ENCODE peak calls at places on chromosome X, in nine cellular contexts. One of them, this sample, is unnamed.

GRCh38 chrX:44305921-44306320 is 37.6 kb downstream of the EFHC2 start:
- DNase-seq in AG20443: no peak
- DNase-seq in body of pancreas: no peak
- DNase-seq in osteoblast: no peak
- DNase-seq in stimulated activated CD8-positive, alpha-beta memory T cell treated with anti-CD3 and anti-CD28 coated beads, Interleukin-2, amount 100 ng/mL, for 48 hours: no peak
- DNase-seq in LoVo: no peak
- DNase-seq in putamen: no peak
- DNase-seq in upper lobe of right lung: no peak
- DNase-seq in Karpas-422: no peak
- DNase-seq in this sample: peak

GRCh38 chrX:67700607-67701006 is 156.8 kb downstream of the AR start:
- DNase-seq in Karpas-422: no peak
- DNase-seq in osteoblast: no peak
- DNase-seq in AG20443: no peak
- DNase-seq in putamen: no peak
- DNase-seq in body of pancreas: no peak
- DNase-seq in upper lobe of right lung: no peak
- DNase-seq in LoVo: no peak
- DNase-seq in stimulated activated CD8-positive, alpha-beta memory T cell treated with anti-CD3 and anti-CD28 coated beads, Interleukin-2, amount 100 ng/mL, for 48 hours: no peak
- DNase-seq in this sample: no peak

GRCh38 chrX:122422547-122422946 is 761.5 kb upstream of the GRIA3 start:
- DNase-seq in osteoblast: no peak
- DNase-seq in stimulated activated CD8-positive, alpha-beta memory T cell treated with anti-CD3 and anti-CD28 coated beads, Interleukin-2, amount 100 ng/mL, for 48 hours: no peak
- DNase-seq in upper lobe of right lung: no peak
- DNase-seq in Karpas-422: no peak
- DNase-seq in LoVo: no peak
- DNase-seq in body of pancreas: no peak
- DNase-seq in AG20443: no peak
- DNase-seq in putamen: no peak
- DNase-seq in this sample: no peak

GRCh38 chrX:30590368-30590767 is 12.8 kb upstream of the TASL start:
- DNase-seq in stimulated activated CD8-positive, alpha-beta memory T cell treated with anti-CD3 and anti-CD28 coated beads, Interleukin-2, amount 100 ng/mL, for 48 hours: no peak
- DNase-seq in body of pancreas: no peak
- DNase-seq in osteoblast: no peak
- DNase-seq in AG20443: no peak
- DNase-seq in upper lobe of right lung: no peak
- DNase-seq in LoVo: no peak
- DNase-seq in putamen: no peak
- DNase-seq in Karpas-422: no peak
- DNase-seq in this sample: no peak

GRCh38 chrX:10327651-10328050 is 170.9 kb downstream of the CLCN4 start:
- DNase-seq in stimulated activated CD8-positive, alpha-beta memory T cell treated with anti-CD3 and anti-CD28 coated beads, Interleukin-2, amount 100 ng/mL, for 48 hours: no peak
- DNase-seq in osteoblast: peak
- DNase-seq in putamen: no peak
- DNase-seq in upper lobe of right lung: no peak
- DNase-seq in LoVo: peak
- DNase-seq in AG20443: no peak
- DNase-seq in Karpas-422: no peak
- DNase-seq in body of pancreas: no peak
- DNase-seq in this sample: no peak

GRCh38 chrX:111914398-111915092 is 38.6 kb downstream of the TRPC5OS start:
- DNase-seq in body of pancreas: no peak
- DNase-seq in upper lobe of right lung: no peak
- DNase-seq in osteoblast: no peak
- DNase-seq in LoVo: peak
- DNase-seq in Karpas-422: no peak
- DNase-seq in putamen: no peak
- DNase-seq in stimulated activated CD8-positive, alpha-beta memory T cell treated with anti-CD3 and anti-CD28 coated beads, Interleukin-2, amount 100 ng/mL, for 48 hours: no peak
- DNase-seq in AG20443: peak
- DNase-seq in this sample: no peak

GRCh38 chrX:132615396-132616131 is 126.7 kb upstream of the MBNL3 start:
- DNase-seq in upper lobe of right lung: no peak
- DNase-seq in AG20443: peak
- DNase-seq in putamen: no peak
- DNase-seq in osteoblast: no peak
- DNase-seq in LoVo: no peak
- DNase-seq in body of pancreas: peak
- DNase-seq in Karpas-422: peak
- DNase-seq in stimulated activated CD8-positive, alpha-beta memory T cell treated with anti-CD3 and anti-CD28 coated beads, Interleukin-2, amount 100 ng/mL, for 48 hours: peak
- DNase-seq in this sample: peak

GRCh38 chrX:73825569-73825968 is 262.6 kb downstream of the CHIC1 start:
- DNase-seq in osteoblast: no peak
- DNase-seq in body of pancreas: no peak
- DNase-seq in Karpas-422: no peak
- DNase-seq in LoVo: no peak
- DNase-seq in AG20443: no peak
- DNase-seq in stimulated activated CD8-positive, alpha-beta memory T cell treated with anti-CD3 and anti-CD28 coated beads, Interleukin-2, amount 100 ng/mL, for 48 hours: no peak
- DNase-seq in upper lobe of right lung: no peak
- DNase-seq in putamen: no peak
- DNase-seq in this sample: no peak

GRCh38 chrX:41027388-41027787 is 57.9 kb upstream of the USP9X start:
- DNase-seq in AG20443: peak
- DNase-seq in putamen: no peak
- DNase-seq in body of pancreas: no peak
- DNase-seq in Karpas-422: no peak
- DNase-seq in LoVo: no peak
- DNase-seq in stimulated activated CD8-positive, alpha-beta memory T cell treated with anti-CD3 and anti-CD28 coated beads, Interleukin-2, amount 100 ng/mL, for 48 hours: no peak
- DNase-seq in upper lobe of right lung: no peak
- DNase-seq in osteoblast: peak
- DNase-seq in this sample: no peak

GRCh38 chrX:134747006-134747405 is 88.7 kb upstream of the PLAC1 start:
- DNase-seq in putamen: no peak
- DNase-seq in AG20443: no peak
- DNase-seq in stimulated activated CD8-positive, alpha-beta memory T cell treated with anti-CD3 and anti-CD28 coated beads, Interleukin-2, amount 100 ng/mL, for 48 hours: no peak
- DNase-seq in upper lobe of right lung: no peak
- DNase-seq in body of pancreas: no peak
- DNase-seq in osteoblast: no peak
- DNase-seq in Karpas-422: no peak
- DNase-seq in LoVo: no peak
- DNase-seq in this sample: no peak

GRCh38 chrX:79408623-79409322 is 41.6 kb upstream of the ITM2A start:
- DNase-seq in osteoblast: no peak
- DNase-seq in putamen: no peak
- DNase-seq in LoVo: no peak
- DNase-seq in body of pancreas: no peak
- DNase-seq in Karpas-422: no peak
- DNase-seq in upper lobe of right lung: no peak
- DNase-seq in stimulated activated CD8-positive, alpha-beta memory T cell treated with anti-CD3 and anti-CD28 coated beads, Interleukin-2, amount 100 ng/mL, for 48 hours: no peak
- DNase-seq in AG20443: no peak
- DNase-seq in this sample: no peak

GRCh38 chrX:107506596-107507031 is 57.2 kb downstream of the FRMPD3 start:
- DNase-seq in upper lobe of right lung: no peak
- DNase-seq in osteoblast: no peak
- DNase-seq in stimulated activated CD8-positive, alpha-beta memory T cell treated with anti-CD3 and anti-CD28 coated beads, Interleukin-2, amount 100 ng/mL, for 48 hours: no peak
- DNase-seq in AG20443: peak
- DNase-seq in body of pancreas: no peak
- DNase-seq in Karpas-422: no peak
- DNase-seq in putamen: no peak
- DNase-seq in LoVo: no peak
- DNase-seq in this sample: no peak

GRCh38 chrX:69158166-69159040 is 6.8 kb downstream of the PJA1 start:
- DNase-seq in upper lobe of right lung: no peak
- DNase-seq in putamen: no peak
- DNase-seq in osteoblast: no peak
- DNase-seq in stimulated activated CD8-positive, alpha-beta memory T cell treated with anti-CD3 and anti-CD28 coated beads, Interleukin-2, amount 100 ng/mL, for 48 hours: no peak
- DNase-seq in body of pancreas: peak
- DNase-seq in LoVo: peak
- DNase-seq in AG20443: peak
- DNase-seq in Karpas-422: peak
- DNase-seq in this sample: peak

GRCh38 chrX:102833136-102833535 is 103.9 kb upstream of the RAB40AL start:
- DNase-seq in osteoblast: peak
- DNase-seq in Karpas-422: no peak
- DNase-seq in upper lobe of right lung: no peak
- DNase-seq in AG20443: peak
- DNase-seq in stimulated activated CD8-positive, alpha-beta memory T cell treated with anti-CD3 and anti-CD28 coated beads, Interleukin-2, amount 100 ng/mL, for 48 hours: no peak
- DNase-seq in putamen: peak
- DNase-seq in LoVo: no peak
- DNase-seq in body of pancreas: no peak
- DNase-seq in this sample: no peak

GRCh38 chrX:39204945-39205344 is 403.7 kb downstream of the MID1IP1 start:
- DNase-seq in Karpas-422: no peak
- DNase-seq in AG20443: no peak
- DNase-seq in body of pancreas: no peak
- DNase-seq in putamen: no peak
- DNase-seq in LoVo: no peak
- DNase-seq in osteoblast: no peak
- DNase-seq in stimulated activated CD8-positive, alpha-beta memory T cell treated with anti-CD3 and anti-CD28 coated beads, Interleukin-2, amount 100 ng/mL, for 48 hours: peak
- DNase-seq in upper lobe of right lung: no peak
- DNase-seq in this sample: no peak

GRCh38 chrX:106611323-106611681 is 476 bp upstream of the RADX start:
- DNase-seq in body of pancreas: no peak
- DNase-seq in stimulated activated CD8-positive, alpha-beta memory T cell treated with anti-CD3 and anti-CD28 coated beads, Interleukin-2, amount 100 ng/mL, for 48 hours: no peak
- DNase-seq in upper lobe of right lung: no peak
- DNase-seq in AG20443: no peak
- DNase-seq in putamen: no peak
- DNase-seq in osteoblast: peak
- DNase-seq in Karpas-422: no peak
- DNase-seq in LoVo: no peak
- DNase-seq in this sample: no peak

GRCh38 chrX:49185062-49185394 is 1.1 kb downstream of the PRICKLE3 start:
- DNase-seq in AG20443: no peak
- DNase-seq in LoVo: no peak
- DNase-seq in stimulated activated CD8-positive, alpha-beta memory T cell treated with anti-CD3 and anti-CD28 coated beads, Interleukin-2, amount 100 ng/mL, for 48 hours: no peak
- DNase-seq in Karpas-422: no peak
- DNase-seq in putamen: no peak
- DNase-seq in body of pancreas: no peak
- DNase-seq in upper lobe of right lung: no peak
- DNase-seq in osteoblast: no peak
- DNase-seq in this sample: no peak

GRCh38 chrX:108558217-108558616 is 118.6 kb downstream of the COL4A5 start:
- DNase-seq in stimulated activated CD8-positive, alpha-beta memory T cell treated with anti-CD3 and anti-CD28 coated beads, Interleukin-2, amount 100 ng/mL, for 48 hours: no peak
- DNase-seq in upper lobe of right lung: no peak
- DNase-seq in putamen: no peak
- DNase-seq in Karpas-422: no peak
- DNase-seq in osteoblast: no peak
- DNase-seq in AG20443: no peak
- DNase-seq in LoVo: no peak
- DNase-seq in body of pancreas: no peak
- DNase-seq in this sample: no peak

GRCh38 chrX:48913605-48914366 is 2.3 kb upstream of the SLC35A2 start:
- DNase-seq in Karpas-422: no peak
- DNase-seq in AG20443: no peak
- DNase-seq in LoVo: no peak
- DNase-seq in putamen: no peak
- DNase-seq in stimulated activated CD8-positive, alpha-beta memory T cell treated with anti-CD3 and anti-CD28 coated beads, Interleukin-2, amount 100 ng/mL, for 48 hours: no peak
- DNase-seq in upper lobe of right lung: no peak
- DNase-seq in osteoblast: peak
- DNase-seq in body of pancreas: no peak
- DNase-seq in this sample: no peak

GRCh38 chrX:125651426-125651825 is 331.8 kb downstream of the TEX13C start:
- DNase-seq in osteoblast: no peak
- DNase-seq in LoVo: no peak
- DNase-seq in body of pancreas: no peak
- DNase-seq in AG20443: no peak
- DNase-seq in stimulated activated CD8-positive, alpha-beta memory T cell treated with anti-CD3 and anti-CD28 coated beads, Interleukin-2, amount 100 ng/mL, for 48 hours: no peak
- DNase-seq in Karpas-422: no peak
- DNase-seq in putamen: no peak
- DNase-seq in upper lobe of right lung: no peak
- DNase-seq in this sample: no peak

GRCh38 chrX:39336709-39337294 is 535.5 kb downstream of the MID1IP1 start:
- DNase-seq in stimulated activated CD8-positive, alpha-beta memory T cell treated with anti-CD3 and anti-CD28 coated beads, Interleukin-2, amount 100 ng/mL, for 48 hours: no peak
- DNase-seq in putamen: no peak
- DNase-seq in LoVo: no peak
- DNase-seq in osteoblast: peak
- DNase-seq in AG20443: no peak
- DNase-seq in upper lobe of right lung: no peak
- DNase-seq in body of pancreas: no peak
- DNase-seq in Karpas-422: no peak
- DNase-seq in this sample: no peak

GRCh38 chrX:46620505-46620904 is 46.9 kb downstream of the CHST7 start:
- DNase-seq in stimulated activated CD8-positive, alpha-beta memory T cell treated with anti-CD3 and anti-CD28 coated beads, Interleukin-2, amount 100 ng/mL, for 48 hours: no peak
- DNase-seq in putamen: no peak
- DNase-seq in osteoblast: no peak
- DNase-seq in upper lobe of right lung: no peak
- DNase-seq in Karpas-422: no peak
- DNase-seq in body of pancreas: no peak
- DNase-seq in AG20443: no peak
- DNase-seq in LoVo: no peak
- DNase-seq in this sample: no peak

GRCh38 chrX:13432376-13432775 is 112.5 kb upstream of the ATXN3L start:
- DNase-seq in body of pancreas: no peak
- DNase-seq in AG20443: peak
- DNase-seq in stimulated activated CD8-positive, alpha-beta memory T cell treated with anti-CD3 and anti-CD28 coated beads, Interleukin-2, amount 100 ng/mL, for 48 hours: no peak
- DNase-seq in Karpas-422: no peak
- DNase-seq in LoVo: no peak
- DNase-seq in putamen: no peak
- DNase-seq in upper lobe of right lung: no peak
- DNase-seq in osteoblast: peak
- DNase-seq in this sample: no peak

GRCh38 chrX:124726881-124727280 is 380.5 kb downstream of the SH2D1A start:
- DNase-seq in stimulated activated CD8-positive, alpha-beta memory T cell treated with anti-CD3 and anti-CD28 coated beads, Interleukin-2, amount 100 ng/mL, for 48 hours: no peak
- DNase-seq in body of pancreas: no peak
- DNase-seq in LoVo: no peak
- DNase-seq in putamen: no peak
- DNase-seq in Karpas-422: no peak
- DNase-seq in AG20443: no peak
- DNase-seq in upper lobe of right lung: no peak
- DNase-seq in osteoblast: no peak
- DNase-seq in this sample: no peak

GRCh38 chrX:13470680-13470967 is 98.8 kb upstream of the EGFL6 start:
- DNase-seq in AG20443: no peak
- DNase-seq in Karpas-422: no peak
- DNase-seq in stimulated activated CD8-positive, alpha-beta memory T cell treated with anti-CD3 and anti-CD28 coated beads, Interleukin-2, amount 100 ng/mL, for 48 hours: no peak
- DNase-seq in osteoblast: no peak
- DNase-seq in putamen: no peak
- DNase-seq in body of pancreas: no peak
- DNase-seq in LoVo: no peak
- DNase-seq in upper lobe of right lung: no peak
- DNase-seq in this sample: no peak

GRCh38 chrX:42079968-42080367 is 156.6 kb upstream of the CASK start:
- DNase-seq in body of pancreas: no peak
- DNase-seq in stimulated activated CD8-positive, alpha-beta memory T cell treated with anti-CD3 and anti-CD28 coated beads, Interleukin-2, amount 100 ng/mL, for 48 hours: no peak
- DNase-seq in upper lobe of right lung: no peak
- DNase-seq in putamen: no peak
- DNase-seq in Karpas-422: no peak
- DNase-seq in AG20443: peak
- DNase-seq in osteoblast: no peak
- DNase-seq in LoVo: no peak
- DNase-seq in this sample: no peak

GRCh38 chrX:66635360-66635759 is 3.5 kb downstream of the EDA2R start:
- DNase-seq in putamen: no peak
- DNase-seq in osteoblast: peak
- DNase-seq in Karpas-422: no peak
- DNase-seq in body of pancreas: no peak
- DNase-seq in upper lobe of right lung: no peak
- DNase-seq in AG20443: peak
- DNase-seq in stimulated activated CD8-positive, alpha-beta memory T cell treated with anti-CD3 and anti-CD28 coated beads, Interleukin-2, amount 100 ng/mL, for 48 hours: no peak
- DNase-seq in LoVo: no peak
- DNase-seq in this sample: no peak

GRCh38 chrX:40057405-40057804 is 40.4 kb downstream of the BCOR start:
- DNase-seq in Karpas-422: no peak
- DNase-seq in stimulated activated CD8-positive, alpha-beta memory T cell treated with anti-CD3 and anti-CD28 coated beads, Interleukin-2, amount 100 ng/mL, for 48 hours: no peak
- DNase-seq in upper lobe of right lung: no peak
- DNase-seq in body of pancreas: no peak
- DNase-seq in osteoblast: no peak
- DNase-seq in putamen: no peak
- DNase-seq in LoVo: no peak
- DNase-seq in AG20443: no peak
- DNase-seq in this sample: no peak

GRCh38 chrX:78838709-78839108 is 91.2 kb downstream of the LPAR4 start:
- DNase-seq in AG20443: no peak
- DNase-seq in LoVo: no peak
- DNase-seq in body of pancreas: no peak
- DNase-seq in Karpas-422: no peak
- DNase-seq in putamen: no peak
- DNase-seq in osteoblast: no peak
- DNase-seq in stimulated activated CD8-positive, alpha-beta memory T cell treated with anti-CD3 and anti-CD28 coated beads, Interleukin-2, amount 100 ng/mL, for 48 hours: no peak
- DNase-seq in upper lobe of right lung: no peak
- DNase-seq in this sample: no peak

GRCh38 chrX:16444353-16444752 is 205.6 kb upstream of the S100G start:
- DNase-seq in LoVo: peak
- DNase-seq in Karpas-422: no peak
- DNase-seq in putamen: no peak
- DNase-seq in stimulated activated CD8-positive, alpha-beta memory T cell treated with anti-CD3 and anti-CD28 coated beads, Interleukin-2, amount 100 ng/mL, for 48 hours: no peak
- DNase-seq in upper lobe of right lung: no peak
- DNase-seq in AG20443: peak
- DNase-seq in osteoblast: peak
- DNase-seq in body of pancreas: no peak
- DNase-seq in this sample: no peak

GRCh38 chrX:78658851-78659744 is at the start of gene RTL3:
- DNase-seq in LoVo: no peak
- DNase-seq in AG20443: peak
- DNase-seq in body of pancreas: no peak
- DNase-seq in upper lobe of right lung: no peak
- DNase-seq in osteoblast: peak
- DNase-seq in stimulated activated CD8-positive, alpha-beta memory T cell treated with anti-CD3 and anti-CD28 coated beads, Interleukin-2, amount 100 ng/mL, for 48 hours: no peak
- DNase-seq in Karpas-422: no peak
- DNase-seq in putamen: no peak
- DNase-seq in this sample: no peak